ENCODE peak calls at places on chromosomes 1 and 21, in five cellular contexts. One of them, this sample, is unnamed.

GRCh38 chr1:20345419-20345818 is 54.7 kb downstream of the VWA5B1 start:
- DNase-seq in GM23338: no peak
- DNase-seq in NCI-H774: no peak
- DNase-seq in naive B cell: no peak
- DNase-seq in dorsolateral prefrontal cortex: no peak
- DNase-seq in this sample: no peak

GRCh38 chr1:82775402-82776000 is 974.8 kb downstream of the ADGRL2 start:
- DNase-seq in GM23338: peak
- DNase-seq in NCI-H774: no peak
- DNase-seq in naive B cell: no peak
- DNase-seq in dorsolateral prefrontal cortex: peak
- DNase-seq in this sample: no peak

GRCh38 chr1:47333578-47333921 is at the start of gene CMPK1:
- DNase-seq in GM23338: peak
- DNase-seq in NCI-H774: peak
- DNase-seq in naive B cell: peak
- DNase-seq in dorsolateral prefrontal cortex: peak
- DNase-seq in this sample: peak

GRCh38 chr1:155062702-155063411 is 683 bp upstream of the EFNA4 start:
- DNase-seq in GM23338: peak
- DNase-seq in NCI-H774: no peak
- DNase-seq in naive B cell: peak
- DNase-seq in dorsolateral prefrontal cortex: no peak
- DNase-seq in this sample: peak

GRCh38 chr1:105492941-105493340 is 1563.5 kb upstream of the PRMT6 start:
- DNase-seq in GM23338: no peak
- DNase-seq in NCI-H774: no peak
- DNase-seq in naive B cell: no peak
- DNase-seq in dorsolateral prefrontal cortex: no peak
- DNase-seq in this sample: no peak

GRCh38 chr1:234969630-234970370 is 158.8 kb downstream of the TOMM20 start:
- DNase-seq in GM23338: peak
- DNase-seq in NCI-H774: peak
- DNase-seq in naive B cell: no peak
- DNase-seq in dorsolateral prefrontal cortex: peak
- DNase-seq in this sample: no peak

GRCh38 chr1:58596631-58597052 is 19.6 kb upstream of the TACSTD2 start:
- DNase-seq in GM23338: no peak
- DNase-seq in NCI-H774: no peak
- DNase-seq in naive B cell: no peak
- DNase-seq in dorsolateral prefrontal cortex: no peak
- DNase-seq in this sample: no peak

GRCh38 chr1:171210355-171210754 is 25.3 kb downstream of the FMO2 start:
- DNase-seq in GM23338: no peak
- DNase-seq in NCI-H774: no peak
- DNase-seq in naive B cell: no peak
- DNase-seq in dorsolateral prefrontal cortex: no peak
- DNase-seq in this sample: no peak

GRCh38 chr1:188372821-188373220 is 1544.1 kb downstream of the PLA2G4A start:
- DNase-seq in GM23338: no peak
- DNase-seq in NCI-H774: no peak
- DNase-seq in naive B cell: no peak
- DNase-seq in dorsolateral prefrontal cortex: no peak
- DNase-seq in this sample: no peak

GRCh38 chr1:57591854-57592253 is 168.0 kb upstream of the DAB1 start:
- DNase-seq in GM23338: no peak
- DNase-seq in NCI-H774: no peak
- DNase-seq in naive B cell: no peak
- DNase-seq in dorsolateral prefrontal cortex: no peak
- DNase-seq in this sample: no peak

GRCh38 chr1:112114540-112114939 is 125.1 kb upstream of the KCND3 start:
- DNase-seq in GM23338: peak
- DNase-seq in NCI-H774: no peak
- DNase-seq in naive B cell: no peak
- DNase-seq in dorsolateral prefrontal cortex: no peak
- DNase-seq in this sample: no peak

GRCh38 chr1:998905-999796 is 746 bp downstream of the HES4 start:
- DNase-seq in GM23338: peak
- DNase-seq in NCI-H774: peak
- DNase-seq in naive B cell: peak
- DNase-seq in dorsolateral prefrontal cortex: no peak
- DNase-seq in this sample: no peak

GRCh38 chr1:67489643-67490042 is 59.4 kb upstream of the SERBP1 start:
- DNase-seq in GM23338: peak
- DNase-seq in NCI-H774: no peak
- DNase-seq in naive B cell: peak
- DNase-seq in dorsolateral prefrontal cortex: no peak
- DNase-seq in this sample: no peak

GRCh38 chr1:16175610-16176553 is 20.0 kb upstream of the EPHA2 start:
- DNase-seq in GM23338: no peak
- DNase-seq in NCI-H774: no peak
- DNase-seq in naive B cell: no peak
- DNase-seq in dorsolateral prefrontal cortex: peak
- DNase-seq in this sample: no peak

GRCh38 chr1:1462318-1462966 is 9.1 kb upstream of the ATAD3B start:
- DNase-seq in GM23338: no peak
- DNase-seq in NCI-H774: peak
- DNase-seq in naive B cell: peak
- DNase-seq in dorsolateral prefrontal cortex: no peak
- DNase-seq in this sample: no peak

GRCh38 chr1:65163193-65163805 is 15.3 kb downstream of the AK4 start:
- DNase-seq in GM23338: no peak
- DNase-seq in NCI-H774: no peak
- DNase-seq in naive B cell: no peak
- DNase-seq in dorsolateral prefrontal cortex: no peak
- DNase-seq in this sample: no peak

GRCh38 chr1:232227171-232227740 is 402.7 kb downstream of the SIPA1L2 start:
- DNase-seq in GM23338: peak
- DNase-seq in NCI-H774: peak
- DNase-seq in naive B cell: no peak
- DNase-seq in dorsolateral prefrontal cortex: no peak
- DNase-seq in this sample: no peak

GRCh38 chr1:70327306-70328076 is 27.0 kb downstream of the ANKRD13C start:
- DNase-seq in GM23338: no peak
- DNase-seq in NCI-H774: no peak
- DNase-seq in naive B cell: no peak
- DNase-seq in dorsolateral prefrontal cortex: no peak
- DNase-seq in this sample: no peak

GRCh38 chr1:239112092-239112491 is 274.3 kb upstream of the CHRM3 start:
- DNase-seq in GM23338: no peak
- DNase-seq in NCI-H774: peak
- DNase-seq in naive B cell: no peak
- DNase-seq in dorsolateral prefrontal cortex: no peak
- DNase-seq in this sample: no peak

GRCh38 chr1:200038645-200038986 is 11.1 kb downstream of the NR5A2 start:
- DNase-seq in GM23338: peak
- DNase-seq in NCI-H774: no peak
- DNase-seq in naive B cell: no peak
- DNase-seq in dorsolateral prefrontal cortex: no peak
- DNase-seq in this sample: no peak

GRCh38 chr1:112998592-112999235 is 42.7 kb upstream of the SLC16A1 start:
- DNase-seq in GM23338: no peak
- DNase-seq in NCI-H774: no peak
- DNase-seq in naive B cell: no peak
- DNase-seq in dorsolateral prefrontal cortex: no peak
- DNase-seq in this sample: no peak

GRCh38 chr21:45573452-45574035 is 31.3 kb upstream of the SLC19A1 start:
- DNase-seq in GM23338: no peak
- DNase-seq in NCI-H774: no peak
- DNase-seq in naive B cell: no peak
- DNase-seq in dorsolateral prefrontal cortex: no peak
- DNase-seq in this sample: no peak

GRCh38 chr21:42063578-42064521 is 7.3 kb upstream of the UMODL1 start:
- DNase-seq in GM23338: peak
- DNase-seq in NCI-H774: no peak
- DNase-seq in naive B cell: peak
- DNase-seq in dorsolateral prefrontal cortex: no peak
- DNase-seq in this sample: peak

GRCh38 chr1:41045740-41046139 is 24.2 kb upstream of the SLFNL1 start:
- DNase-seq in GM23338: no peak
- DNase-seq in NCI-H774: no peak
- DNase-seq in naive B cell: no peak
- DNase-seq in dorsolateral prefrontal cortex: no peak
- DNase-seq in this sample: no peak

GRCh38 chr1:213281610-213282316 is 230.7 kb downstream of the RPS6KC1 start:
- DNase-seq in GM23338: peak
- DNase-seq in NCI-H774: no peak
- DNase-seq in naive B cell: no peak
- DNase-seq in dorsolateral prefrontal cortex: peak
- DNase-seq in this sample: no peak

GRCh38 chr1:40478276-40478675 is 1.2 kb downstream of the ZFP69 start:
- DNase-seq in GM23338: no peak
- DNase-seq in NCI-H774: no peak
- DNase-seq in naive B cell: no peak
- DNase-seq in dorsolateral prefrontal cortex: no peak
- DNase-seq in this sample: no peak

GRCh38 chr1:198150369-198150768 is 6.4 kb upstream of the NEK7 start:
- DNase-seq in GM23338: no peak
- DNase-seq in NCI-H774: no peak
- DNase-seq in naive B cell: no peak
- DNase-seq in dorsolateral prefrontal cortex: no peak
- DNase-seq in this sample: no peak

GRCh38 chr1:173507205-173507846 is 30.2 kb downstream of the PRDX6 start:
- DNase-seq in GM23338: peak
- DNase-seq in NCI-H774: no peak
- DNase-seq in naive B cell: no peak
- DNase-seq in dorsolateral prefrontal cortex: no peak
- DNase-seq in this sample: no peak

GRCh38 chr21:16571594-16571993 is 841.8 kb downstream of the USP25 start:
- DNase-seq in GM23338: no peak
- DNase-seq in NCI-H774: no peak
- DNase-seq in naive B cell: no peak
- DNase-seq in dorsolateral prefrontal cortex: no peak
- DNase-seq in this sample: no peak

GRCh38 chr1:72140222-72140621 is 142.1 kb downstream of the NEGR1 start:
- DNase-seq in GM23338: no peak
- DNase-seq in NCI-H774: no peak
- DNase-seq in naive B cell: no peak
- DNase-seq in dorsolateral prefrontal cortex: no peak
- DNase-seq in this sample: no peak

GRCh38 chr1:201122321-201123017 is 4.5 kb downstream of the ASCL5 start:
- DNase-seq in GM23338: no peak
- DNase-seq in NCI-H774: no peak
- DNase-seq in naive B cell: no peak
- DNase-seq in dorsolateral prefrontal cortex: no peak
- DNase-seq in this sample: no peak

GRCh38 chr1:157993179-157994080 is at the start of gene KIRREL1:
- DNase-seq in GM23338: peak
- DNase-seq in NCI-H774: no peak
- DNase-seq in naive B cell: peak
- DNase-seq in dorsolateral prefrontal cortex: no peak
- DNase-seq in this sample: no peak

GRCh38 chr1:2240251-2241156 is 12.4 kb downstream of the SKI start:
- DNase-seq in GM23338: no peak
- DNase-seq in NCI-H774: no peak
- DNase-seq in naive B cell: no peak
- DNase-seq in dorsolateral prefrontal cortex: no peak
- DNase-seq in this sample: peak

GRCh38 chr1:97943354-97943753 is 22.5 kb upstream of the DPYD start:
- DNase-seq in GM23338: no peak
- DNase-seq in NCI-H774: no peak
- DNase-seq in naive B cell: no peak
- DNase-seq in dorsolateral prefrontal cortex: no peak
- DNase-seq in this sample: no peak

GRCh38 chr1:56033321-56034037 is 545.9 kb downstream of the PLPP3 start:
- DNase-seq in GM23338: no peak
- DNase-seq in NCI-H774: no peak
- DNase-seq in naive B cell: no peak
- DNase-seq in dorsolateral prefrontal cortex: no peak
- DNase-seq in this sample: no peak

GRCh38 chr1:200372095-200372884 is 37.5 kb downstream of the ZNF281 start:
- DNase-seq in GM23338: peak
- DNase-seq in NCI-H774: peak
- DNase-seq in naive B cell: no peak
- DNase-seq in dorsolateral prefrontal cortex: no peak
- DNase-seq in this sample: no peak

This sample was measured in T-helper 9 cell.